ENCODE peak calls at places on chromosomes 2 and 18, in nine cellular contexts. S is CD4-positive, alpha-beta memory T cell; K is upper lobe of left lung; H is right cardiac atrium; V is heart right ventricle; U is tibial artery; A is CD8-positive, alpha-beta memory T cell; L is psoas muscle; P is small intestine. F is an unnamed sample. For H3K4me1, the result is how much of the 10 kb centered on the place peaks cover.

GRCh38 chr2:24558781-24559540 is 67.9 kb downstream of the NCOA1 start:
- DNase-seq in V (no peak), A (no peak), S (no peak), K (no peak), U (no peak), L (no peak), P (no peak), H (no peak), F (no peak)

GRCh38 chr2:15708865-15709820 is 117.5 kb downstream of the DDX1 start:
- DNase-seq in S (no peak), U (no peak), K (no peak), H (no peak), P (no peak), V (no peak), A (no peak), L (no peak), F (no peak)

GRCh38 chr2:165539985-165540384 is 70.5 kb downstream of the CSRNP3 start:
- DNase-seq in V (no peak), H (no peak), U (no peak), S (no peak), A (no peak), P (no peak), L (no peak), K (no peak), F (no peak)

GRCh38 chr2:70525032-70525431 is 28.6 kb downstream of the TGFA start:
- DNase-seq in U (no peak), K (no peak), V (no peak), P (peak), A (no peak), H (no peak), S (no peak), L (no peak), F (no peak)

GRCh38 chr2:44956841-44957240 is 15.3 kb downstream of the SIX3 start:
- DNase-seq in P (no peak), L (no peak), V (no peak), H (no peak), U (no peak), S (no peak), A (no peak), K (no peak), F (no peak)

GRCh38 chr18:23283933-23284430 is 148.7 kb downstream of the CABLES1 start:
- DNase-seq in K (no peak), L (no peak), S (no peak), A (no peak), V (no peak), P (peak), U (no peak), H (no peak), F (no peak)

GRCh38 chr2:70946832-70947442 is 11.2 kb downstream of the ATP6V1B1 start:
- DNase-seq in P (peak), A (peak), U (peak), K (peak), V (no peak), S (no peak), H (no peak), L (no peak), F (peak)

GRCh38 chr18:24914148-24914525 is 437.8 kb downstream of the ZNF521 start:
- DNase-seq in K (no peak), S (no peak), V (no peak), A (no peak), L (no peak), P (peak), H (peak), U (no peak), F (no peak)

GRCh38 chr2:85018049-85018447 is 47.1 kb downstream of the KCMF1 start:
- DNase-seq in K (no peak), L (no peak), H (no peak), P (no peak), V (no peak), U (no peak), A (no peak), S (no peak), F (no peak)

GRCh38 chr18:62407660-62408059 is 82.5 kb downstream of the TNFRSF11A start:
- DNase-seq in L (no peak), S (no peak), A (no peak), H (no peak), P (no peak), V (no peak), K (no peak), U (no peak), F (no peak)
- H3K4me1 ChIP-seq in L (under half), S (under half), A (under half), H (under half), P (under half), V (under half), K (under half), U (under half), F (under half)

DNA sequence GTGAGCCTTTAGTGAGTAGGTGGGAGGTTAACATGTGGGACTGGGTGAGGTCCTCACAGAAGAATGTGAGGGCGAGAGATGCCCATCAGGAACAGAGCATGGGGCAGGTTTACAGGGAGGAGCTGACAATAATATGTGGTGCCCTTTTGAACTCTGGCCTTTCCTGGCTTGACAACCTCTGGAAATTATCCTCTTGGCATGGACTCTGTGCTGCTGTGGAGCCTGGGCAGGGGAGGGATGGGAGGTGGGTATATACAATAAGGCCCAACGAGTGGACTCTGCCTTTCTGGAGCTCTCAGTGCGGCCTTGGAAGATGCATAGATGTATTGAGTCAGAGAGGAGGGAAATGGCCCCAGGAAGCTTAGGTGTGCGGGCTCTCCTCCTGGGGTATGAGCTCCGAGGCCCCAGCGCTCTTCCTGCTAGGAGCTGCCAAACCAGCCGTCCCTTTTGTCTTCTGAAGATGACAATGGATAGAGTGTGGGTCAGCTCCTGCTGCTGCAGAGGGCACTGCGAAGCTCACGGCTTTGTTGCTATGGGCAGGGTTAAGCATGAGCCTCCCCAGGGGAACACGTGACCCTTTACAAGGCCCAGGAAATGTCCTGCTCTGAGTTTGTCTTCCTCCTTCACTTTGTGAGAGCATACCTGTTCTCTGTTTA is 8.7 kb upstream of the PSD4 start:
- DNase-seq in H (no peak), L (no peak), V (no peak), U (no peak), P (peak), K (no peak), S (no peak), A (no peak), F (no peak)
- H3K27ac ChIP-seq in H (no peak), L (no peak), V (no peak), U (no peak), P (peak), K (no peak), S (no peak), A (no peak), F (no peak)

GRCh38 chr2:69241664-69242063 is 145.4 kb downstream of the GFPT1 start:
- DNase-seq in K (no peak), L (no peak), V (no peak), A (no peak), H (no peak), U (no peak), S (no peak), P (no peak), F (no peak)

GRCh38 chr2:69241039-69241586 is 145.9 kb downstream of the GFPT1 start:
- DNase-seq in H (no peak), V (no peak), K (no peak), U (no peak), S (no peak), L (no peak), P (no peak), A (no peak), F (no peak)

GRCh38 chr2:69235863-69236262 is 151.2 kb downstream of the GFPT1 start:
- DNase-seq in A (no peak), V (no peak), K (no peak), L (no peak), H (no peak), P (no peak), S (no peak), U (no peak), F (no peak)

GRCh38 chr2:69238449-69239031 is 148.5 kb downstream of the GFPT1 start:
- DNase-seq in U (no peak), V (no peak), L (no peak), A (no peak), P (no peak), S (no peak), K (no peak), H (no peak), F (no peak)

GRCh38 chr2:69237070-69237670 is 149.9 kb downstream of the GFPT1 start:
- DNase-seq in U (no peak), L (no peak), A (no peak), H (no peak), V (no peak), P (no peak), S (no peak), K (no peak), F (no peak)
- H3K4me3 ChIP-seq in U (no peak), L (no peak), A (no peak), H (no peak), V (no peak), P (no peak), S (no peak), K (no peak), F (no peak)

GRCh38 chr2:134310450-134311079 is 56.7 kb downstream of the MGAT5 start:
- DNase-seq in A (no peak), V (peak), K (no peak), P (no peak), H (peak), U (no peak), L (no peak), S (no peak), F (no peak)

GRCh38 chr2:134304726-134305509 is 51.0 kb downstream of the MGAT5 start:
- DNase-seq in V (no peak), A (no peak), L (no peak), S (no peak), U (no peak), P (peak), K (no peak), H (no peak), F (no peak)

GRCh38 chr2:134306521-134306920 is 52.6 kb downstream of the MGAT5 start:
- DNase-seq in V (no peak), S (no peak), U (no peak), L (no peak), A (no peak), H (no peak), P (no peak), K (no peak), F (no peak)

GRCh38 chr2:134308474-134309385 is 54.9 kb downstream of the MGAT5 start:
- DNase-seq in P (no peak), L (no peak), H (no peak), A (no peak), S (no peak), K (no peak), V (no peak), U (no peak), F (no peak)

GRCh38 chr2:134307334-134307733 is 53.5 kb downstream of the MGAT5 start:
- DNase-seq in P (no peak), K (no peak), L (no peak), H (no peak), V (no peak), S (no peak), A (no peak), U (no peak), F (no peak)
- H3K4me1 ChIP-seq in P (under half), K (under half), L (under half), H (under half), V (under half), S (under half), A (under half), U (under half), F (under half)

DNA sequence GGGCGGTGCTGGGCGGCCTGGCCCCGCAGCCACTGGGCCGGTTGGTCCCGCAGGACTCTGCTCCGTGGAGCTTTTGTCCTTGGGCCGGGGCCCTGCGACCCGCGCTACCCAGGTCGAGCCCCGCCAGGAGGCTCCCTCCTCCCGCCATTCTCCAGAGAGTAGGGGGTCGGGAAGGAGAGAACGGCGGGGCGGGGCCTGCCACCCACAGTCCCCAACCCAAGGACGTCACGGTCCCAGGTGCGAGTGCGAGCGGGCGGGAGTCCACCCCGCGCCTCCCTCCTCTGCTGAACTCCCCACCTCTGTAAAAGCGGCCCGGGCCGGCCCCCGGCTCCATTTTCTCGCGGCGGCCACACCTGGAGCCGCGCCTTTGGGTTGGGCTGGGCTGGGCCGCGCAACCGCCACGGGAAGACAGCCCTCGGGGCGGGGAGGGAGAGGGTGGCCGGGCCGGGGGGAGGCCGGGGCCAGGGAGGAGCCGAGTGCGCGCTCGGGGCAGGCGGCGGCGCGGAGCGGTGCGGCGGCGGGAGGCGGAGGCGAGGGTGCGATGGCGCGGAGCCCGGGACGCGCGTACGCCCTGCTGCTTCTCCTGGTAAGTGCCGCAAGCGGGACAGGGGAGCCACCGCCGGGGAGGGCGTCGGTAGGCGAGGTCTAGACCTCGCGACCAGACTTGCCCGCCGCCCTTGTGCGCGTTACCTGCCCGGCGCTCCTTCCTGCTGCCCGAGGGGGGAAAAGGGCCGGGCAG is at the start of gene DSG2:
- DNase-seq in K (peak), U (no peak), P (peak), V (peak), H (peak), A (no peak), L (peak), S (no peak), F (peak)
- H3K27ac ChIP-seq in K (peak), U (no peak), P (peak), V (peak), H (peak), A (peak), L (no peak), S (no peak), F (peak)

DNA sequence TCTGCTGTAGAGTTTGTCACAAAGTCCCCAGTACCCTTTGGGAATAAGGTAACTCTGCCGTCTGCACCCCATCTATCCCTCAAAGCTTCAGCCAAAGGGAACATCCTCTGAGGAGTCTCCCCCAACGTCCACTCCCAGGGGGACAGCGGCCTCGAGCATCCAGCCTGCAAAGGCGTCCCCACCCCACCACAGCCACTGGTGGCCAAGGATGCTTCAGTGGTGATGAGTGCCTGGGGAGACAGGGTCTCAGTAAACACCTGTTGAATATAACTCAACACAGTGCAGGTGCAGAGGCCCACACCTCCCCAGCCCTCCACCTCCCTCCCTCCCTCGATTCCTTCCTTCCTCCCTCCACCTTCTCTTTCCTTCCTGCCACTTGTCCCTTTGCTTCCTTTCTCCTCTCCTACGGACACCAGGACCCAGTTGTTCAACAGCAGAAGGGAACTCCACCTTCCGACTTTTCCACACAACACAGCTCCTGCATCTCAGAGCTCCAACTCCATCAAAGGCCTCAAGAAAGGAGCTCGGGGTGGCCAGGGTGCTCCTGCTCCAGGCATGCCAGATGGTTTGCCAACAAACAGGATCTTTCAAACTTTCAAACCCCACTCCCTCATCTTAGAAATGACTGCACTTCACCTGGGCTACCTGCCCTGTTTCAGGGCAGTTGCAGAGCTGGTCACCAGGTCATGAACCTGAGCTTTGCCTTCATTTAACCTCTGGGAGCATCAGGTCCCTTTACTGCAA is 87.8 kb upstream of the SNTG2 start:
- DNase-seq in S (no peak), H (no peak), K (no peak), L (no peak), P (no peak), U (no peak), A (no peak), V (no peak), F (no peak)
- H3K4me3 ChIP-seq in S (no peak), H (no peak), K (no peak), L (no peak), P (no peak), U (no peak), A (no peak), V (no peak), F (no peak)

DNA sequence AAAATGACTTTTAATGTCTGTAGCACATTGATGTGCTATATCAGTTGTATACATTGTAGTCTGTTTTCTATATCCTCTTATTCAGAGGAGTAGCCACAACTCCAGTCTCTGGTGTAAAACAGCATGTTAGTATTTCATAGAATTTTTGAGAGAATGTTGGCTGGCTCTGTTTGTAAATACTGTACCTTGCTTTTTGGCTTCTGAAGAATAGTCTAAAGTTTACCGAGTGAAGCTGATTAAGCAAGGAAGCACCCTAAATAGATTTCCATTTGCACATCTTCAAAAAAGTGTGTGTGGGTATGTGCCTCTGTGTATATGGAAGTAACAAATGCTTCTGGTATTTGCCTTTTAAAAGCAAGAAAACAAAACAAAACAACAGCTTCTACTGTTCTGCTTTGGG is 50.5 kb downstream of the MAP4K4 start:
- DNase-seq in S (no peak), H (no peak), U (no peak), L (no peak), V (no peak), K (no peak), P (no peak), A (no peak), F (no peak)
- H3K4me1 ChIP-seq in S (half or more), H (under half), U (half or more), L (half or more), V (half or more), K (under half), P (under half), A (half or more), F (half or more)

DNA sequence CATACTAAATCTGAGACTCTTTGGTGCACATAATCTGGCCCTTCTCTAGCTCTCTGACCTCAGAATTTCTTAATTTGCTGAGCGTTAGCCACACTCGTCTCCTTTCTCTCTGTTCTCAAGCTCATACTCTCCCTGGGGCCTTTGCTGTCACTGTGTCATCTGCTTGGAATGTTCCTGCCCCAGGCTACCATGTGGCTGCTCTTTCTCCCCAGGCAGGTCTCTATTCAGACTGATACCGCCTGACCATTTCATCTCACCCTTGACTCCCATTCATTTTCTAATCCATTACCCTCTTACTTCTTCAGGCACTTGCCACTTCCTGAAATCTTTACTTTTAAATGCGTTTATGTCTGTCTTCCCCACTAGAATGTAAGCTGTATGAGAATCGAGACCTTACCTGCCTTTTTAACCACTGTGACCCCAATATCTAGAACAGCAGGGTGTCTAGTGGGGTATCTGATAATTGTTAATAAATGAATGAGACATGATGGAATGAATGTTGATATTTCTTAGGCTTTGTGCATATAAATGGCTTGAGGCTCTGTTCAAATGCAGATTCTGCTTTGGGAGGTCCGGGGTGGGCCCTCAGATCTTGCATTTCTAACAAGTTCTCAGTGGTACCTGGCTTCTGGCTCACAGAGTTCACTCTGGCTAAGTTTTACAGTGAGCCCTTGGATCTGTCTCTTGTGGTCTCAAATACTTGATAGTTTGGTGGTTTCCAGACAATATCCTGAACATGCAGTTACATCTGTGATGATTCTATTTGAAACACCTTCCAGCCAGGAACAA is 89.9 kb upstream of the EPC2 start:
- DNase-seq in P (no peak), H (no peak), K (no peak), U (no peak), S (no peak), L (no peak), V (no peak), A (no peak), F (no peak)
- H3K27ac ChIP-seq in P (no peak), H (no peak), K (no peak), U (no peak), S (no peak), L (no peak), V (no peak), A (no peak), F (no peak)

GRCh38 chr2:156321243-156321904 is 11.1 kb downstream of the NR4A2 start:
- DNase-seq in H (peak), L (peak), P (peak), K (no peak), V (peak), A (no peak), S (no peak), U (no peak), F (no peak)

GRCh38 chr2:156322103-156322671 is 10.3 kb downstream of the NR4A2 start:
- DNase-seq in P (peak), S (no peak), K (no peak), L (no peak), V (no peak), H (peak), U (no peak), A (no peak), F (no peak)

GRCh38 chr2:156323754-156324153 is 8.8 kb downstream of the NR4A2 start:
- DNase-seq in S (no peak), U (no peak), H (no peak), A (no peak), L (no peak), V (no peak), K (no peak), P (no peak), F (no peak)

GRCh38 chr2:156320491-156320896 is 12.0 kb downstream of the NR4A2 start:
- DNase-seq in V (peak), K (peak), H (peak), A (no peak), P (no peak), S (no peak), U (peak), L (peak), F (no peak)

DNA sequence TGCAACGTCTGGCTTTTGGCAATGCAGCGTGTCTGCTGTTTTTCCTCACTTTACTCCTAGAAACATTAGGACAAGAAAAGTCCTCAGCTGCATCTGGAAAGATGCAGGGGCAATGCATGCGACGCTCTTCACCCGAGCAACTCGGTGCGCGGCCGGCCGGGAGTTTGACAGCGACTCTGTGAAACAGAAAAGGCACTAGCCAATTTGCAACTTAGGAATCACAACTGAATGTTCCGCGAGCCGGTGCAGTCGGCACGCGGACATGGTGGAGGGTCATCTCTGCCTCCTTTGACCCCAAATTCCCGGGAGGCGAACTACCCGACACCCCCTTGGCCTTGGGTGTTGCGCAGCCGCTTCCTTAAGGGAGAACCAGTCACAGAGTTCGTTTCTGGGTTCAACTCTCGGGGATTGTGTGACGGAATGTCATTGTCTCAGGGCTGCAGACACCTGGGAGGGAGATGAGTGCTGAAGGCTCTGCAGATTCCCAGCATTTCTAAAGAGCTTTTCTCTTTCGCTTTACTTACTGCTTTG is 9.8 kb downstream of the NR4A2 start:
- DNase-seq in P (peak), L (no peak), S (no peak), K (no peak), A (no peak), U (no peak), H (peak), V (no peak), F (no peak)
- H3K4me3 ChIP-seq in P (no peak), L (peak), S (no peak), K (peak), A (no peak), U (peak), H (peak), V (peak), F (no peak)

F was measured in SJSA1.